ENCODE peak calls at places on chromosomes 13 and 19, in six cellular contexts. One of them, this sample, is unnamed.

GRCh38 chr19:19465436-19466070 is 49.8 kb downstream of the TSSK6 start:
- DNase-seq in pancreas: peak; percentile 91
- DNase-seq in epithelial cell of esophagus: no peak
- DNase-seq in IMR-90: no peak
- DNase-seq in neural progenitor cell: no peak
- DNase-seq in body of pancreas: peak; percentile 79
- DNase-seq in this sample: no peak

GRCh38 chr19:39389621-39390414 is 1.1 kb downstream of the PAF1 start:
- DNase-seq in pancreas: no peak
- DNase-seq in IMR-90: no peak
- DNase-seq in neural progenitor cell: no peak
- DNase-seq in body of pancreas: no peak
- DNase-seq in epithelial cell of esophagus: no peak
- DNase-seq in this sample: no peak

GRCh38 chr13:67803118-67803517 is 573.0 kb upstream of the PCDH9 start:
- DNase-seq in epithelial cell of esophagus: no peak
- DNase-seq in body of pancreas: no peak
- DNase-seq in IMR-90: no peak
- DNase-seq in pancreas: no peak
- DNase-seq in neural progenitor cell: no peak
- DNase-seq in this sample: no peak

GRCh38 chr19:28685802-28686201 is 527.1 kb downstream of the UQCRFS1 start:
- DNase-seq in neural progenitor cell: no peak
- DNase-seq in epithelial cell of esophagus: no peak
- DNase-seq in IMR-90: no peak
- DNase-seq in pancreas: no peak
- DNase-seq in body of pancreas: no peak
- DNase-seq in this sample: no peak

GRCh38 chr19:19651076-19651475 is 7.6 kb upstream of the GMIP start:
- DNase-seq in neural progenitor cell: no peak
- DNase-seq in body of pancreas: no peak
- DNase-seq in epithelial cell of esophagus: no peak
- DNase-seq in IMR-90: no peak
- DNase-seq in pancreas: peak; percentile 60
- DNase-seq in this sample: no peak

GRCh38 chr13:30088312-30088855 is 219.0 kb downstream of the KATNAL1 start:
- DNase-seq in neural progenitor cell: no peak
- DNase-seq in epithelial cell of esophagus: no peak
- DNase-seq in pancreas: no peak
- DNase-seq in IMR-90: peak; percentile 7
- DNase-seq in body of pancreas: no peak
- DNase-seq in this sample: no peak

GRCh38 chr13:44422755-44423643 is 49.4 kb downstream of the SERP2 start:
- DNase-seq in neural progenitor cell: no peak
- DNase-seq in epithelial cell of esophagus: no peak
- DNase-seq in body of pancreas: peak; percentile 29
- DNase-seq in pancreas: no peak
- DNase-seq in IMR-90: no peak
- DNase-seq in this sample: no peak

GRCh38 chr13:112637017-112637801 is 49.3 kb upstream of the TUBGCP3 start:
- DNase-seq in IMR-90: no peak
- DNase-seq in body of pancreas: no peak
- DNase-seq in pancreas: peak; percentile 37
- DNase-seq in epithelial cell of esophagus: no peak
- DNase-seq in neural progenitor cell: no peak
- DNase-seq in this sample: no peak

GRCh38 chr13:24251525-24251924 is 57.9 kb upstream of the C1QTNF9 start:
- DNase-seq in pancreas: peak; percentile 51
- DNase-seq in body of pancreas: no peak
- DNase-seq in neural progenitor cell: no peak
- DNase-seq in epithelial cell of esophagus: no peak
- DNase-seq in IMR-90: no peak
- DNase-seq in this sample: peak; percentile 84

GRCh38 chr13:113804017-113804702 is 45.1 kb downstream of the TMEM255B start:
- DNase-seq in neural progenitor cell: no peak
- DNase-seq in body of pancreas: no peak
- DNase-seq in IMR-90: no peak
- DNase-seq in epithelial cell of esophagus: no peak
- DNase-seq in pancreas: peak; percentile 32
- DNase-seq in this sample: no peak

GRCh38 chr19:11481777-11482383 is 1.0 kb upstream of the ELAVL3 start:
- DNase-seq in body of pancreas: peak; percentile 51
- DNase-seq in pancreas: peak; percentile 78
- DNase-seq in neural progenitor cell: peak; percentile 92
- DNase-seq in IMR-90: peak; percentile 85
- DNase-seq in epithelial cell of esophagus: peak; percentile 86
- DNase-seq in this sample: peak; percentile 48

GRCh38 chr19:15195381-15195964 is 5.3 kb downstream of the NOTCH3 start:
- DNase-seq in neural progenitor cell: peak; percentile 93
- DNase-seq in body of pancreas: peak; percentile 67
- DNase-seq in epithelial cell of esophagus: peak; percentile 96
- DNase-seq in IMR-90: peak; percentile 61
- DNase-seq in pancreas: peak; percentile 86
- DNase-seq in this sample: no peak

GRCh38 chr19:51337861-51338562 is 3.9 kb downstream of the VSIG10L start:
- DNase-seq in epithelial cell of esophagus: no peak
- DNase-seq in body of pancreas: no peak
- DNase-seq in IMR-90: no peak
- DNase-seq in pancreas: no peak
- DNase-seq in neural progenitor cell: no peak
- DNase-seq in this sample: no peak

GRCh38 chr13:28579334-28579733 is 79.6 kb upstream of the POMP start:
- DNase-seq in epithelial cell of esophagus: no peak
- DNase-seq in pancreas: no peak
- DNase-seq in neural progenitor cell: peak; percentile 49
- DNase-seq in IMR-90: no peak
- DNase-seq in body of pancreas: no peak
- DNase-seq in this sample: no peak

GRCh38 chr19:33400856-33401682 is 27.6 kb downstream of the CEBPG start:
- DNase-seq in epithelial cell of esophagus: no peak
- DNase-seq in body of pancreas: peak; percentile 6
- DNase-seq in IMR-90: no peak
- DNase-seq in neural progenitor cell: no peak
- DNase-seq in pancreas: peak; percentile 69
- DNase-seq in this sample: no peak

GRCh38 chr19:51142119-51142518 is at the start of gene SIGLEC7:
- DNase-seq in epithelial cell of esophagus: no peak
- DNase-seq in body of pancreas: no peak
- DNase-seq in pancreas: no peak
- DNase-seq in neural progenitor cell: no peak
- DNase-seq in IMR-90: no peak
- DNase-seq in this sample: no peak

GRCh38 chr13:109152311-109152820 is 523.0 kb downstream of the MYO16 start:
- DNase-seq in neural progenitor cell: no peak
- DNase-seq in pancreas: no peak
- DNase-seq in body of pancreas: no peak
- DNase-seq in IMR-90: no peak
- DNase-seq in epithelial cell of esophagus: no peak
- DNase-seq in this sample: no peak

GRCh38 chr19:33673258-33673875 is 51.6 kb downstream of the CHST8 start:
- DNase-seq in epithelial cell of esophagus: no peak
- DNase-seq in neural progenitor cell: no peak
- DNase-seq in IMR-90: no peak
- DNase-seq in body of pancreas: no peak
- DNase-seq in pancreas: no peak
- DNase-seq in this sample: no peak

GRCh38 chr19:31377736-31378135 is 28.5 kb upstream of the TSHZ3 start:
- DNase-seq in pancreas: no peak
- DNase-seq in IMR-90: no peak
- DNase-seq in body of pancreas: no peak
- DNase-seq in epithelial cell of esophagus: no peak
- DNase-seq in neural progenitor cell: no peak
- DNase-seq in this sample: no peak

DNA sequence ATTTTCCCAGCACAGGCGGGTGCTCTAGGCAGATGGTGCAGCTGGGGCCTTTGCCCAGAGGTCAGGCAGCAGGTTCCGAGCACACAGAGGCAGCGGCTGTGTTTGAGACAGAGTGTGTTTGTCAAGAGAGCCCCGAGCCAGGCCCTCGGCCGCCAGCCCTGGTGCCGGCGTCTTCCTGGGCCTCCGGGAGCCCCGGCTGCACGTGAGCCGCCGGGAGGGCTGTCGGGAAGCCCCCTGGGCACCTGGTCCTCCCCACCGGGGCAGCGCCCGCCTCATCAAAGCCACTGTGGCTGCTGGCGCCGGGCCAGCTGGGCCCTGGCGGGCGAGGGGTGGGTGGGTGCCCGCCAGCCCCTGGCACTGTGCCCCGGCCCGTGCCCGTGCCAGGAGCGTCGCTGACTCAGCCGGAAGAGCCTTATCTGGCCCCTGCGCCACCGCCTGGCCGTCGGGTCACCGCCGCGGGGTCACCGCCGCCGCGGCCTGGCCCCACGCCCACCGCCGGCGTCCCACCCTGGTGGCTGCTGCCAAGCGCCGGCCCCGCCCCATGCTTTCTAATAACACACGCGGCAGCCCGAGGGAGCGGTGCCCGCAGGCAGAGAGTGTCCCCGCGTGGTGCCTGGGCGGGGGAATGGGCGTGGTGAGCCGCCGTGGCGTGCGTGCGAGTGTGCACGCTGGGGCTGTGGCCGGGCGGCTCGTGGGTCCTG is 14.9 kb downstream of the ARID3A start:
- DNase-seq in epithelial cell of esophagus: peak; percentile 48
- DNase-seq in IMR-90: peak; percentile 57
- DNase-seq in pancreas: peak; percentile 95
- DNase-seq in body of pancreas: peak; percentile 91
- DNase-seq in neural progenitor cell: no peak
- DNase-seq in this sample: peak; percentile 72
- H3K4me3 ChIP-seq in epithelial cell of esophagus: peak overlapping the region; percentile 29
- H3K4me3 ChIP-seq in IMR-90: no peak overlapping the region
- H3K4me3 ChIP-seq in pancreas: peak overlapping the region; percentile 2
- H3K4me3 ChIP-seq in body of pancreas: no peak overlapping the region
- H3K4me3 ChIP-seq in neural progenitor cell: no peak overlapping the region
- H3K4me3 ChIP-seq in this sample: peak overlapping the region; percentile 43

DNA sequence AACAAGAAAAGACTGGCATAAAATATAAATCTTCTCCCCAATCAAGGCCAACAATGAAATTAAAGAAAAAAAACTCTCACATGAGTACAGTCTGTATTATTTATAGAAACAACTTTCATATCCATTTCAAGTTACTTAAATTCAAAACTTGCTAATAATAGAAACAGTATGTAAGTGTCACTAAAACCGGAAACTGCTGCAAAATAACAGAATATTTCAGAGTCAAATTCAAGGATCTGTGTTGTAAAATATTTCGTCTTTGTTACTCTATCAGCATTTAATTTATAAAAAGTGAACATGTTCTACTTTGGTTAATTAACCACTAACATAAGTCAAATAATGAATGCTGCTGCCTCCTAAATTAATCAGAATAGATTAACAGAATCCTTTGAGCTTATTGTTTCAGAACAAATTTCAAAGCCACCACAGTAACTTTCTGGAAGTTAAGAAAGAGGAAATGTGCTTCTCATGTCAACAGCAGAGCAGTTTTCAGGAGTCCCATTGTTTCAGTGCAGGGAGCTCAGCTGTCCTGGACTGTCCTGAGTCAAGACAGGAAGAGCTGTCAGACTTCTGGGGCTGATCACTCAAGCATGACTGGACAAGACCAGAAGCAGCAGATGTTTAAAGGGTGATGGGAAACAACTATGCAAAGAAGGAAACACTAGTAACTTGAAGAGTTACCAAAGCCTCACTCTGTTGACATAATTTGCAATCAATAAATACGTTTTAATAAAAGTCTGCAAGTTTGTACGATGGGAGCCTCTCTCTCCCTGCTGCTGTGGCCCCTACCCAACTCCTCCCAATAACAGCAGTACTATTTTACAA is 76.9 kb downstream of the FOXO1 start:
- DNase-seq in body of pancreas: no peak
- DNase-seq in neural progenitor cell: peak; percentile 38
- DNase-seq in IMR-90: no peak
- DNase-seq in epithelial cell of esophagus: peak; percentile 92
- DNase-seq in pancreas: no peak
- DNase-seq in this sample: no peak
- H3K4me3 ChIP-seq in body of pancreas: no peak overlapping the region
- H3K4me3 ChIP-seq in neural progenitor cell: no peak overlapping the region
- H3K4me3 ChIP-seq in IMR-90: no peak overlapping the region
- H3K4me3 ChIP-seq in epithelial cell of esophagus: no peak overlapping the region
- H3K4me3 ChIP-seq in pancreas: no peak overlapping the region
- H3K4me3 ChIP-seq in this sample: no peak overlapping the region

GRCh38 chr19:36150586-36150985 is 1.7 kb downstream of the COX7A1 start:
- DNase-seq in pancreas: no peak
- DNase-seq in IMR-90: no peak
- DNase-seq in body of pancreas: no peak
- DNase-seq in neural progenitor cell: no peak
- DNase-seq in epithelial cell of esophagus: no peak
- DNase-seq in this sample: no peak
- H3K4me3 ChIP-seq in pancreas: no peak overlapping the region
- H3K4me3 ChIP-seq in IMR-90: no peak overlapping the region
- H3K4me3 ChIP-seq in body of pancreas: no peak overlapping the region
- H3K4me3 ChIP-seq in neural progenitor cell: no peak overlapping the region
- H3K4me3 ChIP-seq in epithelial cell of esophagus: no peak overlapping the region
- H3K4me3 ChIP-seq in this sample: no peak overlapping the region

DNA sequence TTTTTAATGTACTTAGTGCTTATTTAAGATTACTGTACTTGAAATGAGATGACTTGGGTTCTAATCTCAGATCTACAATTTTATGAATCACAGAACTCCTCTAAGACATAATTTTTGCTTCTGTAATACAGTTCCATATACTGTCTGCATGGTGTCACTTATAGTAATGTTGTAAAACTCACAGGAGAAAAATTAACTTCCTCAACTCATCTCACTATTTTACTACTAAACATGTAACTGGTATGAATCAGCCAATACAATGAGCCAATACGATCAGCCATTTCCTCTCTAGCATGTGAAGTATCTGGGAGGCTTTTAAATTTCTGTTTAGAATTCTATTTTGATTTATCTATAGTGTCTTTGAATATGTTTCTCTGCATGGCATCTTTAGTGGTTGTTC is 85.3 kb downstream of the NHLRC3 start:
- DNase-seq in IMR-90: no peak
- DNase-seq in body of pancreas: no peak
- DNase-seq in epithelial cell of esophagus: no peak
- DNase-seq in neural progenitor cell: no peak
- DNase-seq in pancreas: no peak
- DNase-seq in this sample: no peak
- H3K4me3 ChIP-seq in IMR-90: no peak overlapping the region
- H3K4me3 ChIP-seq in body of pancreas: no peak overlapping the region
- H3K4me3 ChIP-seq in epithelial cell of esophagus: no peak overlapping the region
- H3K4me3 ChIP-seq in neural progenitor cell: no peak overlapping the region
- H3K4me3 ChIP-seq in pancreas: no peak overlapping the region
- H3K4me3 ChIP-seq in this sample: no peak overlapping the region

DNA sequence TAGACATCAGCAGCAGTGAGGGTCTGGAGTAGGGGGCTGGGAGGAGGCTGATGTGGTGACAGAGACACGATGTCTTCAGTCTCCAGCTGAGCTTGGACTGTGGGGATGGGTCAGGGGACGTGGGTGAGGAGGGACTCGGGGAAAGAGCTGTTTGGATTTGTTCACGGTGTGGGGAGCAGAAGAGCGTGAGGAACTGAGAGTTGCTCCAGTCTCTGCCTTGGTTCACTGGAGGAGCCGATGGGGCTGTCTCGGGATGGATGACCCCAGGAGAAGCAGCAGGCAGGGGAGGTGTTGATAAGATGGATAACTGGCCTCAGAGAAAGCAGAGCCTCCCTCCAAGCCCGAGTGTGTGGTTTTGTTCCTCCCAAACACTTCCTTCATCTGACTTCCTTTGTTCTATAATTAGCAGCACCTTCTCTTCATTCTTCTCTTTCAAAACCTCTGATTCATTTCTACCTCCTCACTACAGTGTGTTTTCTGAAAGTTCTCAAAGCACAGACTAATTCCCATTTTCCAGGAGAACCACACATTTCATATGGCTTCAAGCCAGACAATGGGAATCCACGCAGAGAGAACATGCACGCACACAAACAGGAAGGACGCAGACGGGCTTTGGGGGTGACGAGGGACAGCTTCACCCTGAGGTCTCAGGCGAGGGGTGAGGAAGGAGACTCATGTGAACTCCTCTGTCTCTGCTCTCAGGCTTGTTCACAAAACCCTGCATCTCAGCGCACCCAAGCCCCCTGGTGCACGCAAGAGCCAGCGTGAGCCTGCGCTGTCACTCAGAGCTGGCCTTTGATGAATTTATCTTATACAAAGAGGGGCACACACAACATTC is 18.6 kb downstream of the LAIR2 start:
- DNase-seq in epithelial cell of esophagus: no peak
- DNase-seq in neural progenitor cell: no peak
- DNase-seq in body of pancreas: no peak
- DNase-seq in pancreas: no peak
- DNase-seq in IMR-90: no peak
- DNase-seq in this sample: no peak
- H3K4me3 ChIP-seq in epithelial cell of esophagus: no peak overlapping the region
- H3K4me3 ChIP-seq in neural progenitor cell: no peak overlapping the region
- H3K4me3 ChIP-seq in body of pancreas: no peak overlapping the region
- H3K4me3 ChIP-seq in pancreas: no peak overlapping the region
- H3K4me3 ChIP-seq in IMR-90: no peak overlapping the region
- H3K4me3 ChIP-seq in this sample: no peak overlapping the region

This sample was measured in effector memory CD4-positive, alpha-beta T cell.